ENCODE peak calls at places on chromosomes 7 and 10, in four cellular contexts. J, L, X and U are unnamed samples.

GRCh38 chr10:110056822-110057221 is 49.0 kb downstream of the ADD3 start:
- DNase-seq in J (no peak), L (no peak), X (peak; percentile 69), U (no peak)

GRCh38 chr10:132787253-132788179 is 1.6 kb upstream of the NKX6-2 start:
- DNase-seq in J (no peak), L (no peak), X (no peak), U (no peak)

GRCh38 chr7:3922175-3922635 is 621.2 kb downstream of the SDK1 start:
- DNase-seq in J (no peak), L (no peak), X (peak; percentile 89), U (no peak)

GRCh38 chr10:114634607-114634974 is 23.5 kb downstream of the ABLIM1 start:
- DNase-seq in J (no peak), L (no peak), X (peak; percentile 94), U (no peak)

GRCh38 chr7:151954866-151955820 is 1.1 kb upstream of the GALNTL5 start:
- DNase-seq in J (no peak), L (no peak), X (peak; percentile 63), U (no peak)

GRCh38 chr7:44618754-44619153 is 12.3 kb downstream of the OGDH start:
- DNase-seq in J (no peak), L (no peak), X (no peak), U (no peak)

GRCh38 chr10:123270221-123270620 is 116.0 kb downstream of the BUB3 start:
- DNase-seq in J (no peak), L (no peak), X (peak; percentile 85), U (no peak)

GRCh38 chr7:29297194-29297890 is 102.8 kb downstream of the CHN2 start:
- DNase-seq in J (no peak), L (no peak), X (no peak), U (peak; percentile 2)

GRCh38 chr7:108650487-108650886 is 80.8 kb downstream of the DNAJB9 start:
- DNase-seq in J (no peak), L (no peak), X (peak; percentile 80), U (no peak)

GRCh38 chr7:131625817-131626372 is 69.5 kb upstream of the PODXL start:
- DNase-seq in J (no peak), L (no peak), X (peak; percentile 35), U (no peak)

GRCh38 chr7:134798155-134798554 is 18.7 kb downstream of the CALD1 start:
- DNase-seq in J (no peak), L (no peak), X (no peak), U (no peak)

GRCh38 chr7:132380065-132380464 is 196.2 kb downstream of the PLXNA4 start:
- DNase-seq in J (peak; percentile 13), L (no peak), X (peak; percentile 98), U (no peak)

GRCh38 chr7:158849553-158850389 is 6.6 kb upstream of the DYNC2I1 start:
- DNase-seq in J (no peak), L (no peak), X (no peak), U (no peak)

GRCh38 chr10:101690461-101690860 is 4.5 kb downstream of the FBXW4 start:
- DNase-seq in J (no peak), L (no peak), X (no peak), U (no peak)

GRCh38 chr7:137930616-137931015 is 71.3 kb downstream of the CREB3L2 start:
- DNase-seq in J (no peak), L (no peak), X (peak; percentile 80), U (no peak)

GRCh38 chr10:77799352-77799751 is 127.2 kb downstream of the DLG5 start:
- DNase-seq in J (no peak), L (no peak), X (no peak), U (no peak)

GRCh38 chr10:109895095-109895818 is 28.1 kb downstream of the XPNPEP1 start:
- DNase-seq in J (no peak), L (no peak), X (peak; percentile 54), U (no peak)

GRCh38 chr7:66693331-66693730 is 47.2 kb upstream of the RABGEF1 start:
- DNase-seq in J (no peak), L (no peak), X (no peak), U (no peak)

GRCh38 chr10:3486346-3487065 is 298.5 kb downstream of the KLF6 start:
- DNase-seq in J (no peak), L (no peak), X (no peak), U (no peak)

GRCh38 chr10:112223725-112224124 is 40.2 kb upstream of the GPAM start:
- DNase-seq in J (no peak), L (no peak), X (no peak), U (no peak)

GRCh38 chr10:132506711-132507466 is 30.7 kb upstream of the INPP5A start:
- DNase-seq in J (no peak), L (no peak), X (peak; percentile 67), U (no peak)

GRCh38 chr10:76136876-76137420 is 705.5 kb downstream of the LRMDA start:
- DNase-seq in J (no peak), L (no peak), X (no peak), U (no peak)

GRCh38 chr10:27247441-27247840 is 6.8 kb upstream of the ACBD5 start:
- DNase-seq in J (no peak), L (no peak), X (no peak), U (no peak)

GRCh38 chr10:14554843-14555205 is 219.9 kb downstream of the FAM107B start:
- DNase-seq in J (no peak), L (no peak), X (no peak), U (no peak)

GRCh38 chr7:103348452-103348851 is 1.0 kb downstream of the PSMC2 start:
- DNase-seq in J (peak; percentile 42), L (no peak), X (no peak), U (peak; percentile 5)

GRCh38 chr7:105269397-105269796 is 119.3 kb downstream of the SRPK2 start:
- DNase-seq in J (no peak), L (no peak), X (no peak), U (no peak)

GRCh38 chr10:86648706-86649426 is 5.5 kb upstream of the OPN4 start:
- DNase-seq in J (no peak), L (no peak), X (peak; percentile 89), U (no peak)

GRCh38 chr10:63502832-63503231 is 18.4 kb upstream of the REEP3 start:
- DNase-seq in J (no peak), L (no peak), X (no peak), U (no peak)

GRCh38 chr7:156155988-156156733 is 343.9 kb upstream of the SHH start:
- DNase-seq in J (no peak), L (no peak), X (no peak), U (no peak)